ENCODE peak calls at places on chromosomes 2 and 18, in four cellular contexts. One of them, this sample, is unnamed.

GRCh38 chr2:240066489-240066888 is 13.2 kb upstream of the OR6B3 start:
- DNase-seq in aorta: no peak
- DNase-seq in CD8-positive, alpha-beta memory T cell: no peak
- DNase-seq in SJSA1: no peak
- DNase-seq in this sample: no peak

GRCh38 chr2:197079832-197080555 is 153.5 kb upstream of the PGAP1 start:
- DNase-seq in CD8-positive, alpha-beta memory T cell: no peak
- DNase-seq in SJSA1: no peak
- DNase-seq in aorta: no peak
- DNase-seq in this sample: no peak

GRCh38 chr2:51734115-51734514 is 702.2 kb upstream of the NRXN1 start:
- DNase-seq in aorta: no peak
- DNase-seq in SJSA1: no peak
- DNase-seq in CD8-positive, alpha-beta memory T cell: no peak
- DNase-seq in this sample: peak

GRCh38 chr2:171036532-171036931 is 107.5 kb downstream of the GORASP2 start:
- DNase-seq in SJSA1: no peak
- DNase-seq in aorta: no peak
- DNase-seq in CD8-positive, alpha-beta memory T cell: no peak
- DNase-seq in this sample: no peak

GRCh38 chr2:16075045-16076012 is 135.0 kb downstream of the MYCN start:
- DNase-seq in CD8-positive, alpha-beta memory T cell: no peak
- DNase-seq in SJSA1: no peak
- DNase-seq in aorta: no peak
- DNase-seq in this sample: no peak

GRCh38 chr2:70391988-70392387 is 90.1 kb upstream of the FAM136A start:
- DNase-seq in SJSA1: no peak
- DNase-seq in CD8-positive, alpha-beta memory T cell: no peak
- DNase-seq in aorta: no peak
- DNase-seq in this sample: no peak

GRCh38 chr2:224194161-224194560 is 155.1 kb upstream of the SERPINE2 start:
- DNase-seq in SJSA1: no peak
- DNase-seq in aorta: no peak
- DNase-seq in CD8-positive, alpha-beta memory T cell: no peak
- DNase-seq in this sample: no peak

GRCh38 chr2:240997856-240998705 is at the start of gene SNED1:
- DNase-seq in SJSA1: peak
- DNase-seq in aorta: peak
- DNase-seq in CD8-positive, alpha-beta memory T cell: peak
- DNase-seq in this sample: no peak

GRCh38 chr2:139177041-139177440 is 396.9 kb upstream of the NXPH2 start:
- DNase-seq in SJSA1: no peak
- DNase-seq in aorta: no peak
- DNase-seq in CD8-positive, alpha-beta memory T cell: no peak
- DNase-seq in this sample: no peak

GRCh38 chr2:137168564-137168963 is 403.2 kb downstream of the THSD7B start:
- DNase-seq in SJSA1: no peak
- DNase-seq in aorta: no peak
- DNase-seq in CD8-positive, alpha-beta memory T cell: no peak
- DNase-seq in this sample: no peak

GRCh38 chr2:46952171-46952570 is 36.6 kb upstream of the MCFD2 start:
- DNase-seq in CD8-positive, alpha-beta memory T cell: no peak
- DNase-seq in aorta: no peak
- DNase-seq in SJSA1: no peak
- DNase-seq in this sample: no peak

GRCh38 chr2:62547849-62548248 is 41.9 kb upstream of the TMEM17 start:
- DNase-seq in SJSA1: no peak
- DNase-seq in CD8-positive, alpha-beta memory T cell: no peak
- DNase-seq in aorta: no peak
- DNase-seq in this sample: no peak

GRCh38 chr2:6945087-6945813 is 28.0 kb downstream of the RNF144A start:
- DNase-seq in SJSA1: no peak
- DNase-seq in aorta: no peak
- DNase-seq in CD8-positive, alpha-beta memory T cell: no peak
- DNase-seq in this sample: no peak

GRCh38 chr2:117958186-117958585 is 55.7 kb downstream of the CCDC93 start:
- DNase-seq in SJSA1: no peak
- DNase-seq in aorta: no peak
- DNase-seq in CD8-positive, alpha-beta memory T cell: no peak
- DNase-seq in this sample: no peak

GRCh38 chr2:121502246-121502645 is 28.4 kb upstream of the RNU4ATAC start:
- DNase-seq in SJSA1: peak
- DNase-seq in CD8-positive, alpha-beta memory T cell: no peak
- DNase-seq in aorta: no peak
- DNase-seq in this sample: no peak

GRCh38 chr2:58569460-58570185 is 328.5 kb upstream of the FANCL start:
- DNase-seq in aorta: no peak
- DNase-seq in CD8-positive, alpha-beta memory T cell: no peak
- DNase-seq in SJSA1: no peak
- DNase-seq in this sample: no peak

GRCh38 chr2:98875081-98875728 is 60.8 kb downstream of the CRACDL start:
- DNase-seq in CD8-positive, alpha-beta memory T cell: no peak
- DNase-seq in aorta: no peak
- DNase-seq in SJSA1: no peak
- DNase-seq in this sample: no peak

GRCh38 chr2:71502941-71503738 is 49.8 kb downstream of the DYSF start:
- DNase-seq in CD8-positive, alpha-beta memory T cell: no peak
- DNase-seq in SJSA1: no peak
- DNase-seq in aorta: no peak
- DNase-seq in this sample: no peak

GRCh38 chr2:109128466-109129355 is at the start of gene SH3RF3:
- DNase-seq in SJSA1: peak
- DNase-seq in aorta: peak
- DNase-seq in CD8-positive, alpha-beta memory T cell: no peak
- DNase-seq in this sample: no peak

GRCh38 chr18:13437801-13438506 is 219.4 kb downstream of the LDLRAD4 start:
- DNase-seq in aorta: no peak
- DNase-seq in CD8-positive, alpha-beta memory T cell: no peak
- DNase-seq in SJSA1: no peak
- DNase-seq in this sample: no peak
- H3K27ac ChIP-seq in aorta: no peak
- H3K27ac ChIP-seq in CD8-positive, alpha-beta memory T cell: no peak
- H3K27ac ChIP-seq in SJSA1: no peak
- H3K27ac ChIP-seq in this sample: no peak

DNA sequence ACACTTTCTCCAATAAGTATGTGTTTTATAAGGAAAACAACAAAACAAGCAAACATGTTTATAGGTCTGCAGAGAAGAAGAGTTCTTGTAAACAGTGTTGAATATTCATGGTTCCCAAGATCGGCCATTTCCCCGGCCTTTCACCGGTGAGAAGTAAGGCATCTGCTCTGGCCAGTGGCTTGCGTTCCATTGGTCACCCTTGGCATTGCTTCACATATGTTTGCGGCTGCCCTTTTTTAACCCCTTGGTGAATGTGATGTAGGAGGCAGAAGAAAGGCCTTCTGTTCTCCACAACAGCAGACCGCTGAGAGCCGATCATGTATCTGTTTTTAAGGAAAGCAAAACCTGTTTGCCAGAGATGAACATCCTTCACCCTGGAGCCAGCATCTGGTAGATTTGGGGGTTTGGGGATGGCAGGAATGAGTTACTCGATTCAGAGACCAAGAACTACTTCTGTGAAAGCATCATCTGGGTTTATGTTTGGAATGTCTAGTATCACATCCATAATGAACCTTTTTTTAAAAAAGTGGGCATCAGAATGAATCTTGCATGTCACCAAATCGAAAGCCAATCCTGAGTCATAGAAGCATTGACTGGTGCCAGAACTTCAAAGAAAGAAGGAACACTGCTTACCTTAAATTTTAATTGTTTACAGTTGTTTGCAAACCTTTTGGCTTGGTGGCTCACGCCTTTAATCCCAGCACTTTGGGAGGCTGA is 112.3 kb downstream of the AGAP1 start:
- DNase-seq in CD8-positive, alpha-beta memory T cell: no peak
- DNase-seq in SJSA1: no peak
- DNase-seq in aorta: no peak
- DNase-seq in this sample: peak
- H3K27ac ChIP-seq in CD8-positive, alpha-beta memory T cell: no peak
- H3K27ac ChIP-seq in SJSA1: peak
- H3K27ac ChIP-seq in aorta: no peak
- H3K27ac ChIP-seq in this sample: peak

DNA sequence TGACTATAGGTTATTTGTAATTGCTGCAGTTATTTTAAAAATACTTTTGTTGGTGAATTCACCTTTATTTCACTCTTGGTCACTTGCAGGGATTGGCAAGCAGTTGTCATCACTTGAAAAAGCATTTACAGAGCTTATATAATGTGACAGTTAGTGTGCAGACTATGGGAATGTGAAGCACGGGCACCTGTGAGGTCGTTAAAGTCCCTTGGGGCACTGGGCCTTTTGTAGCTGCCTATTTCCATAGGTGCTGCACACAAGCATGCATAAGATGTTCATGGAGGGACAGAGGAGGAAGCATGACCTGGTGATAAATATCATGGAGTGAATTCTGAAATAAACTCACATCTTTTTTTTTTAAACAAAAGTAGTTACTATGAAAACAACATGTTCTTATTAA is 124.6 kb downstream of the ATP9B start:
- DNase-seq in aorta: no peak
- DNase-seq in CD8-positive, alpha-beta memory T cell: no peak
- DNase-seq in SJSA1: no peak
- DNase-seq in this sample: no peak
- H3K27ac ChIP-seq in aorta: no peak
- H3K27ac ChIP-seq in CD8-positive, alpha-beta memory T cell: no peak
- H3K27ac ChIP-seq in SJSA1: no peak
- H3K27ac ChIP-seq in this sample: no peak

DNA sequence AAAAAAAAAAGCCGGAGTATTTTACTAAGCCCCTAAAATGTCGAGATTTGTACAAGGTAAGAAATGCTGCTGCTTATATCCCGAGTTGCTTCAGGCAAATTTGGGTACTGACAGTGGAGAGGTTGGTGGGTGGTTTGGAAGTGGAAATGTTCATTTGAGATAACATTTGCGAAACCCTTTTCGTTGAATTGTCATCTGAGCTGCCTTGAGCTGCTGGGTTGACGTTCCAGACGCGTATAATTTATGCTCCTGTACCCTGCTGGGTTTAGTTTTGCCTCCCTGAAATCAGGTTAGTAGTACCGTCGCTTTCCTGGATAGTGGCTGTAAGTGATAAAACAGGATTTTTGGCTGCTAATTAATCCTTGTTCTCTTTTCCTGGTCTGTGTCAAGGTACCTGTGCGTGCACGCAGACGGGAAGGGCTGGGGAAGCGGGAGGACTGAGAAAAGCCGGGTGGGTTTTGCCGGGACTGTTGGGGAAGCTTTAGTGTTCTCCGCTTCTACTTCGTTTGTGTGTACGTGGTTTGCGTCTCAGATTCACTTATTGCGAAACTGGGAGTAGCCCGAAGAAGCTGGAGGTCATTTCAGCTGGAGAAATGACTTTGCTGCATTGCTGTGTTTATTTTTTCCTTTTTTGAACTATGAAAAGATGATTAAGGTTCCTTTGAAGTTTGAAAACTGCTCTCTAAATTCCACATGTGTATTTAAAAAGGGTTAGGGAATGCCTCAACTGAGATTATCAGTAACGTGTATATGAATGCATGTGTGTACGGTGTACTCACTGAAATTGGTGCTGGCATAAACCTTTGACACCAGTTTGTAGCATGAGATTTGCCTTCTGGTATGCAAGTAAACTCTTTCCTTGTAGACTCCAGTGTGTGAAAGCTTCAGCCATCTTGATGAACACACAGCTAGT is 709 bp downstream of the UGP2 start:
- DNase-seq in SJSA1: no peak
- DNase-seq in aorta: peak
- DNase-seq in CD8-positive, alpha-beta memory T cell: no peak
- DNase-seq in this sample: peak
- H3K27ac ChIP-seq in SJSA1: peak
- H3K27ac ChIP-seq in aorta: peak
- H3K27ac ChIP-seq in CD8-positive, alpha-beta memory T cell: peak
- H3K27ac ChIP-seq in this sample: peak

DNA sequence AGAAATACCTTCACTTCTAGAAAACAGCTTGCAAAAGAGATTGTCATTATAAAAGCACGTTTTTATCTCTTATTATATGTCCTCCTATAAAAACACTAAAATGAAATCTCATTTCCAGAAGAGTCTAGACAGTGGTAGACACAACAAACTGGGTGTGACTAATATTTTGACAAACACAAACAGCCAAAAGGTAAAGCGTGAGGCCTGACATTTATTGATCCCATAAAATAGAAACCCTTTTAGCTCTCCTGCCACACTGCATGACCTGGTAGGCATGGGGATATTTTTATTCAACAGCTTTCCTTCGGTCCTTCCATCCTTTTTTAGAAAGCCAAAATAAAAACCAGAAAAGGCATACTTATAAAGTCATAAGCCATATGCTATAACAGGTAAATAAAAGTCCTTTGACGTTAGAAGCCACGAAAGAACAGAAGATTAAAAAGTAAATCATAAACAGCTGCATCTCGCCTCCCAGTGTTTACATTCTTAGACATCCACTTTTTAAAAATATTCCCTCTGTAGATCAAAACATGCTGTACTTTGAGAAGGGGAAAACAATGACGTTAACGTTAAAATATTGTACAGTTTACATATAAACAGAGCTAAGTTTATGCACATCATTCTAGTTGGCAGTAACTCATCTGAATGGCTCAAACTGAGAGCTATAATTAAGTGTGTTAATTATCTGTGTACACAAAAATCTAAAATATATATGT is 44.6 kb downstream of the IRS1 start:
- DNase-seq in aorta: no peak
- DNase-seq in SJSA1: no peak
- DNase-seq in CD8-positive, alpha-beta memory T cell: no peak
- DNase-seq in this sample: peak
- H3K27ac ChIP-seq in aorta: no peak
- H3K27ac ChIP-seq in SJSA1: peak
- H3K27ac ChIP-seq in CD8-positive, alpha-beta memory T cell: no peak
- H3K27ac ChIP-seq in this sample: peak

GRCh38 chr2:155141418-155141817 is 442.9 kb downstream of the KCNJ3 start:
- DNase-seq in SJSA1: no peak
- DNase-seq in aorta: no peak
- DNase-seq in CD8-positive, alpha-beta memory T cell: no peak
- DNase-seq in this sample: no peak
- H3K27ac ChIP-seq in SJSA1: no peak
- H3K27ac ChIP-seq in aorta: no peak
- H3K27ac ChIP-seq in CD8-positive, alpha-beta memory T cell: no peak
- H3K27ac ChIP-seq in this sample: no peak

DNA sequence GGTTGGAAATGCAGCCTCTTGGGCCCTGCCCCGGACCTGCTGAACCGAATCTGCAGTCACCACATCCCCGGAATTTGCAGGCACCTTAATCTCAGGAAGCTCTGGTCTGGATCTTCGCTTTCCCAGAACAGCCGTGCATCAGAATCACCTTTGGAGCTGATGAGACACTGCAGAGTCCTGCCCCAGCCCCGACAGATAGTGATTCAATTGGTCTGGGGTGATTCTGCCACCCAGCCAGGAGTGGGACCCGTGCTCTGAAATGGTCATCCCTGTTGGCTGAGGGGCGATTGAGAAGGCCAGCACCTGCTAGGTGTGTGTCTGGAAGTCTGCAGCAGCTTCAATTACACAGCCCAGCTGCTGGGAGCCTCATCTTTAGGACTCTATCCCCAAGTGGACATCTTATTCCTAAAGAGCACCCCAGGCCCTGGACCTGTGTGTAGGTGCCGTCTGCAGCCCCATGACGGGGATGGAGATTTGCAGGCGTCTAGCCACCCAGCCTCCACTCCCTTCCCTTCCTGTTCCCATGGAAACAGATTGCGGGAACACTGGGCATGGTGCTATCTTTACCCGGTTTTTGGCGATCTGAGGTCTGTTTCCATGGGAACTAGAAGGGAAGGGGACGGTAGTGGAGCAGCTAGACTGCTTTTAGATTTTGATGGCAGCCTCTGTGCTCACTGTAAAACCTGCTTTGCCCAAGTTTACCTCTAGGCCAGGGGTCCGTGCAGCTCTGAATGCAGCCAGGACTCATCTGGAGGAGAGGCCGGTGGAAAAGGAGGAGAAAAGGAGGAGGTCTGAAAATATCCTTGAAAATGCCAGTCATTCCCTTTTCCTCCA is 156.1 kb downstream of the LDLRAD4 start:
- DNase-seq in CD8-positive, alpha-beta memory T cell: no peak
- DNase-seq in SJSA1: no peak
- DNase-seq in aorta: no peak
- DNase-seq in this sample: no peak
- H3K27ac ChIP-seq in CD8-positive, alpha-beta memory T cell: no peak
- H3K27ac ChIP-seq in SJSA1: peak
- H3K27ac ChIP-seq in aorta: peak
- H3K27ac ChIP-seq in this sample: no peak